ENCODE peak calls at places on chromosome 7, in seven cellular contexts. A is uterus; O is mucosa of descending colon; N is H1; Q is CD8-positive, alpha-beta T cell; R is aorta; H is HCT116. T is an unnamed sample. For H3K4me1, the result is how much of the 10 kb centered on the place peaks cover.

GRCh38 chr7:44415047-44415446 is 75.4 kb downstream of the NUDCD3 start:
- DNase-seq in A (no peak), Q (no peak), R (no peak), H (no peak), N (no peak), O (no peak), T (no peak)

GRCh38 chr7:105309235-105310156 is 79.2 kb downstream of the SRPK2 start:
- DNase-seq in O (no peak), N (no peak), H (no peak), A (no peak), Q (no peak), R (no peak), T (no peak)

GRCh38 chr7:106367018-106367420 is 82.2 kb upstream of the NAMPT start:
- DNase-seq in O (peak), H (no peak), N (no peak), R (no peak), A (no peak), Q (no peak), T (no peak)

GRCh38 chr7:50449881-50450690 is at the start of gene FIGNL1:
- DNase-seq in O (peak), R (peak), N (peak), A (peak), Q (peak), H (peak), T (peak)

GRCh38 chr7:19011212-19011611 is 106.2 kb downstream of the TWIST1 start:
- DNase-seq in R (no peak), H (no peak), N (no peak), Q (no peak), A (no peak), O (no peak), T (no peak)

GRCh38 chr7:137474627-137475026 is 131.1 kb upstream of the PTN start:
- DNase-seq in H (no peak), A (no peak), Q (no peak), N (no peak), O (no peak), R (no peak), T (no peak)

GRCh38 chr7:65397730-65398142 is 24.1 kb downstream of the ZNF92 start:
- DNase-seq in H (no peak), Q (no peak), R (no peak), O (no peak), A (no peak), N (no peak), T (no peak)

GRCh38 chr7:93750986-93751385 is 139.6 kb downstream of the TFPI2 start:
- DNase-seq in O (no peak), N (no peak), R (no peak), A (no peak), H (no peak), Q (no peak), T (no peak)

GRCh38 chr7:28163955-28164354 is 16.6 kb downstream of the JAZF1 start:
- DNase-seq in H (no peak), R (no peak), A (no peak), O (no peak), N (no peak), Q (no peak), T (no peak)

GRCh38 chr7:92747041-92747835 is 89.1 kb downstream of the CDK6 start:
- DNase-seq in O (no peak), R (no peak), H (no peak), N (no peak), Q (no peak), A (no peak), T (no peak)

GRCh38 chr7:43764807-43765491 is 6.5 kb downstream of the BLVRA start:
- DNase-seq in A (no peak), R (no peak), N (peak), H (no peak), Q (no peak), O (no peak), T (no peak)

GRCh38 chr7:108059526-108059925 is 56.6 kb upstream of the LAMB1 start:
- DNase-seq in A (no peak), Q (no peak), N (no peak), O (no peak), R (no peak), H (no peak), T (no peak)

GRCh38 chr7:732094-732541 is 5.0 kb upstream of the PRKAR1B start:
- DNase-seq in O (peak), A (no peak), H (peak), N (no peak), R (no peak), Q (no peak), T (peak)

GRCh38 chr7:155352076-155352752 is 54.5 kb downstream of the INSIG1 start:
- DNase-seq in N (no peak), A (no peak), Q (no peak), R (no peak), O (no peak), H (no peak), T (peak)

GRCh38 chr7:1920266-1920681 is 250.2 kb downstream of the ELFN1 start:
- DNase-seq in N (no peak), O (peak), R (no peak), H (no peak), A (no peak), Q (no peak), T (no peak)

GRCh38 chr7:106047146-106047545 is 65.0 kb downstream of the SYPL1 start:
- DNase-seq in A (no peak), H (no peak), R (no peak), Q (no peak), O (no peak), N (no peak), T (no peak)

GRCh38 chr7:105130048-105130447 is 116.0 kb downstream of the KMT2E start:
- DNase-seq in N (no peak), A (no peak), Q (no peak), R (no peak), O (no peak), H (no peak), T (no peak)

GRCh38 chr7:132655071-132655761 is 78.9 kb upstream of the PLXNA4 start:
- DNase-seq in R (peak), Q (no peak), A (peak), N (peak), H (no peak), O (peak), T (no peak)

GRCh38 chr7:154888690-154889089 is 114.2 kb downstream of the PAXIP1 start:
- DNase-seq in H (no peak), O (no peak), N (no peak), A (no peak), Q (no peak), R (no peak), T (no peak)

GRCh38 chr7:126574276-126574675 is 678.5 kb downstream of the GRM8 start:
- DNase-seq in Q (no peak), N (no peak), O (no peak), R (no peak), A (no peak), H (no peak), T (no peak)

DNA sequence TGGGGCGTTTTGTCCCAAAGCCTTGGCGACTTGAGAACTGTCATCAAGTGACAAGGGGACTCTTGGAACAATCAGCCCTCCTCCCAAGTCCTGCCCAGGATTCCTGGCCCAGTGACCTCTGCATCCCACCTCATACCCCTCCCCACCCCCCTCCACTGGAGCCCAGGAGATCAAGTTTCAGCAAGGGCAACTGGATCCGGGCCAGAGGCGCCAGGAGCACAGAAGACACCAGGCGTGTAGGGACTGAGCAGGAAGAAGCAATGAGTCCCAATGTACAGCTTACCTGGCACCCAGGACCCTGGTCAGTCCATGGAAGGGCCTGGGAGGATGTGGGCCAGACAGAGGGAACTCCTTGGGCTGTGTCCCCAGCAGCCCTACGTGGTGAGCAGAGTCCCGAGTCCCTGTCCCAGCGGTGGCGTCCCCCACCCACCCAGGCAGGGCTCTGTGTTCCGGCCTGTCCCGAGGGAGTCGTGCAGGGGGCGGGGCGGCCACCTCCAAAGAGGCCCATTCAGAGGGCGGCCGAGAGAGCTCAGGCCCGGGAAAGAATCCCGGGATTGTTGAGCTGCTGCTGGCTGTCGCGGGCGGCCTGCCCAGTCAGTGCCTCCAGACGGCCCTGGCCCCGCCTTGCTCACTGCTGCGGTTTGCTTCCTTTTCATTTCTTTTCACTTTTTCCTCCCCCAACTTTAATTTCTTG is 254.1 kb downstream of the TNS3 start:
- DNase-seq in A (peak), O (peak), H (no peak), N (peak), Q (no peak), R (peak), T (peak)
- H3K4me3 ChIP-seq in A (peak), O (no peak), H (no peak), N (peak), Q (no peak), R (no peak), T (peak)

DNA sequence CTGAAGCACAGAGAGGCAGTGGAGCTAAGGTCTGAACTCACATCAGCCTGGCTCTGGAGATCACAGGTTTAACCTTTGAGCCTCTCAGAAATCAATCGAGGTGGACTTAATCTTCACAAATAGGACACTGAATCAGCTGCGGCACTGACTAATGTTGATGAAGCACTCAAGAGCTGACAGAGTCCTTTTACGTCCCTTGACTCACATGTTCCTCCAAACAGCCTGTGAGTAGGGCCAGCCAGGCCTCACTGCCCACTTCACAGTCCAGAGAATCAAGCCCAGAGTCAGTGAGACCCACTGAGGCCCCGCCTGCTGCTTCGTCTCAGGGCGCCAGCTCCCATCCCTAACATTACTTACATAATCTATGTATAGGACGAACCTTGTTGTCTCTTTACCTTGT is 63.1 kb downstream of the TNS3 start:
- DNase-seq in A (peak), O (no peak), N (no peak), Q (no peak), R (no peak), H (no peak), T (no peak)
- H3K4me1 ChIP-seq in A (under half), O (under half), N (under half), Q (under half), R (under half), H (under half), T (under half)

DNA sequence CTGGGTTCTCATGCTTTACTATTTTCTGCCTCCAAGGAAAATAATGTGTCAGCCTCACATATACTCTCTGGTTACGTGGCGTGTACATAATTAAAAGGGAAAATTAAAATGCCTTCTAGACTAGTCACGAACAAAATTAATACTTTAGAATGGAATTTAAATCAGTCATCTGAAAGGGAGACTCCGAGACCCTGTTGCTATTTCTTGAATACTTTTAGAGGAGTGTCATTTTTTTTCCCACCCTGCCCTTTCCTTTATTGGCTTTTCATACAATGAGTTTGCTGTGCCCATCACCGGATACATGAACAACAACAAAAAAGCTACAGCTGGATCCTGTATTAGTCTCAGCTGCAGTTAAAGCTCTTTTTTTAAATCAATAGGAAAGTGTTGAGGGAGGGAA is 20.1 kb downstream of the CYTH3 start:
- DNase-seq in O (no peak), H (no peak), Q (no peak), A (no peak), R (no peak), N (no peak), T (no peak)
- H3K4me3 ChIP-seq in O (no peak), H (no peak), Q (no peak), A (no peak), R (peak), N (no peak), T (no peak)

DNA sequence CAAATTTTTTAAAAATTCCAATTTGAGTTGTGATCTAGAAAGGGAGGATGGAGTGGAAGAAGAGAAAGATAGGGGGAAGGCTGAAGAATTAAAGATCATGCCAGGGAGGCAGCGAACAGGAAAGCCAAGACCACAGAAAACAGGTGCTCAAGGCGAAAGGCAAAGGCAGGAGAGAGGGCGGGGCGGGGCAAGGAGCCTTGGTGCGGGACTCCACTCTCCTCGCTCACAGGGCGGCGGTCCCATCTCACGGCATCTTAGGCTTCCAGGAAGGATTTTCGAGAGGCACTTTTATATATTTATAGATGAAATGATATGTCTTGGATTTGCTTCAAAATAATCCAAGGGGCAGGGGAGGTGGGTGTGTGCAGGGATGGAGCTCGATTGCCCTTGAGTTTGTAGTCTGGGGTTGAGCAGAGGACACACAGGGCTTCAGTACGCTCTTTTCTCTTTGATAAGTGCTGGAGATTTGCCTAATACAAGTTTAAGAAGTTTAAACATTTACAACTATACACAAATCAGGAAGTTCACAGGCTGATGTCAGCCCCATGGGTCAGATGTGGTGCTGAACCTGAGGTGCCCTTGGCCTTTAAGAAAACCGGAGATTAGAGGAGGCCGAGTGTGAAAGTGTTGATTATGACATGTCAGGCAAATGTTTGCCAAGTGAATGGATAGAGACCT is 161.1 kb downstream of the PRKAG2 start:
- DNase-seq in A (no peak), H (no peak), O (peak), Q (no peak), R (no peak), N (no peak), T (peak)
- H3K4me1 ChIP-seq in A (under half), H (under half), O (under half), Q (under half), R (under half), N (under half), T (under half)

GRCh38 chr7:20793686-20794394 is 7.2 kb upstream of the SP8 start:
- DNase-seq in H (no peak), A (no peak), Q (no peak), O (no peak), N (no peak), R (no peak), T (no peak)
- H3K4me3 ChIP-seq in H (no peak), A (no peak), Q (no peak), O (no peak), N (peak), R (no peak), T (no peak)